ENCODE peak calls at places on chromosomes 13 and 19, in eight cellular contexts. U is AG09309, R is body of pancreas, Q is psoas muscle, S is choroid plexus epithelial cell, M is thoracic aorta, P is left ventricle myocardium inferior, G is H1. F is an unnamed sample.

GRCh38 chr19:53621885-53622710 is 9.7 kb upstream of the DPRX start:
- DNase-seq in M (no peak), P (no peak), R (no peak), Q (no peak), S (peak), G (no peak), U (no peak), F (peak)

GRCh38 chr19:49019242-49019932 is 2.5 kb upstream of the LHB start:
- DNase-seq in Q (peak), P (peak), M (no peak), U (no peak), R (peak), G (peak), S (peak), F (no peak)

GRCh38 chr13:34085199-34085598 is 267.2 kb downstream of the RFC3 start:
- DNase-seq in S (no peak), Q (no peak), M (no peak), P (no peak), G (no peak), R (no peak), U (no peak), F (no peak)

GRCh38 chr13:114078501-114079451 is 53.6 kb downstream of the RASA3 start:
- DNase-seq in G (no peak), P (peak), Q (peak), S (peak), M (no peak), U (no peak), R (peak), F (no peak)

GRCh38 chr13:103218253-103218652 is 152.0 kb upstream of the SLC10A2 start:
- DNase-seq in P (no peak), Q (no peak), M (no peak), U (no peak), R (no peak), S (no peak), G (no peak), F (no peak)

GRCh38 chr19:50465986-50466771 is 10.1 kb upstream of the EMC10 start:
- DNase-seq in M (no peak), P (no peak), U (no peak), S (no peak), G (peak), R (no peak), Q (peak), F (no peak)

GRCh38 chr19:13817018-13817614 is 21.9 kb downstream of the ZSWIM4 start:
- DNase-seq in G (peak), M (no peak), U (no peak), S (no peak), R (peak), Q (no peak), P (no peak), F (no peak)

GRCh38 chr19:3805859-3806258 is 19.7 kb upstream of the MATK start:
- DNase-seq in U (no peak), M (no peak), R (no peak), G (no peak), S (no peak), P (no peak), Q (no peak), F (no peak)

GRCh38 chr13:24271231-24271610 is 38.2 kb upstream of the C1QTNF9 start:
- DNase-seq in S (no peak), U (no peak), G (no peak), R (no peak), P (no peak), Q (no peak), M (no peak), F (no peak)

GRCh38 chr13:32639502-32640105 is 53.4 kb downstream of the PDS5B start:
- DNase-seq in R (peak), P (no peak), U (peak), M (peak), Q (peak), G (no peak), S (peak), F (peak)
- TF ChIP-seq CTCF in R (peak), P (peak), U (peak), M (peak), Q (peak), G (no peak), S (peak), F (peak)

DNA sequence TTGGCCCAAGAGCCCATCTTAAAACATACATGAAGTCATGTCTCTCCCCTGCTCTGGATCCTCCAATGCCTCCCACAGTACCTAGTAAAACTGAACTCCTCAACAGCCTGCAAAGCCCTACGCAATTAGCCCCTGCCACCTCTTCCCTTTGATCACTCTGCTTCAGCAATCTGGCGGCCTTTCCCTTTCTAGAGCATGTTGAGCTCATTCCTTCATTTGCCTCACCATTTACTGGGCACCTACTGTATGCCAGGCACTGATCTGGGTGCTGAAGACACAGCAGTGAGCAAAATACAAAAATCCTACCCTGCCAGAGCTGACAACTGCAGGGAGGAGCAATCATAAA is 2.9 kb downstream of the KEAP1 start:
- DNase-seq in G (no peak), M (no peak), R (no peak), Q (no peak), P (no peak), U (no peak), S (no peak), F (no peak)
- H3K4me3 ChIP-seq in G (no peak), M (no peak), R (no peak), Q (peak), P (no peak), U (no peak), S (no peak), F (no peak)

GRCh38 chr19:40309666-40310065 is 24.5 kb upstream of the AKT2 start:
- DNase-seq in P (no peak), S (no peak), U (no peak), R (no peak), G (no peak), Q (no peak), M (no peak), F (no peak)
- TF ChIP-seq CTCF in P (no peak), S (no peak), U (no peak), R (no peak), G (no peak), Q (no peak), M (no peak), F (no peak)

DNA sequence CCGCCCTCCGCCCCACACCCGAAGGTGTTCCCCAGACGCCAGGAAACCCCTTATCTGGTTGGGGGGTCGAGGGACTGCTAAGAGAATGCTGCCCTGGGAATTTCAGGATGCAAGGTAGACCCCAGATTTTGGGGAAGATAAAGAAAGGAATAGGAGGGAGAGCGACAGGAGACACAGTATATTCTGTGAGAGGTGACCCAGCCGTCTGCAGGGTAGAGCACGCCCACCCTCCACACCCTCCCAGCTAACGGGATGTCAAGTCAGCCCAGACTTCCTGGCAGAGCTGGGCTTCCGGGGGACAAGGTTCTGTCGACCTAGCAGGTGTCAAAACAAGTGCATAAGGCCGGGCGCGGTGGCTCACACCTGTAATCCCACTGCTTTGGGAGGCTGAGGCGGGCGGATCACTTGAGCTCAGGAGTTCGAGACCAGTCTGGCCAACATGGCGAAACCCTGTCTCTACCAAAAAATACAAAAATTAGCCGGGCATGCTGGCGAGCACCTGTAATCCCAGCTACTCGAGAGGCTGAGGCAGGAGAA is 735 bp upstream of the PRR36 start:
- DNase-seq in G (no peak), M (no peak), U (no peak), P (no peak), Q (no peak), R (no peak), S (no peak), F (no peak)
- H3K4me3 ChIP-seq in G (peak), M (no peak), U (no peak), P (peak), Q (no peak), R (no peak), S (no peak), F (no peak)